ENCODE peak calls at places on chromosomes 7 and 10, in five cellular contexts. I, X, H, Y and F are unnamed samples.
A peak's percentile ranks its signal among the peaks of the same experiment; 100 is the strongest.

GRCh38 chr7:83559887-83560286 is 89.1 kb downstream of the SEMA3E start:
- DNase-seq in I (no peak), X (no peak), H (no peak), Y (no peak), F (no peak)

GRCh38 chr7:156896388-156897022 is 3.5 kb upstream of the LMBR1 start:
- DNase-seq in I (no peak), X (no peak), H (peak; percentile 52), Y (no peak), F (no peak)

GRCh38 chr10:77836299-77836820 is 90.2 kb downstream of the DLG5 start:
- DNase-seq in I (no peak), X (peak; percentile 31), H (peak; percentile 90), Y (peak; percentile 39), F (no peak)

GRCh38 chr7:194257-194995 is 2.1 kb downstream of the FAM20C start:
- DNase-seq in I (no peak), X (no peak), H (peak; percentile 23), Y (peak; percentile 26), F (peak; percentile 89)

GRCh38 chr10:67858971-67859370 is 21.0 kb upstream of the DNAJC12 start:
- DNase-seq in I (no peak), X (no peak), H (no peak), Y (no peak), F (no peak)

GRCh38 chr10:118792501-118792900 is 37.7 kb upstream of the CACUL1 start:
- DNase-seq in I (no peak), X (no peak), H (peak; percentile 69), Y (peak; percentile 9), F (peak; percentile 28)

GRCh38 chr7:151814400-151814914 is 62.5 kb downstream of the PRKAG2 start:
- DNase-seq in I (no peak), X (no peak), H (no peak), Y (no peak), F (no peak)

GRCh38 chr10:8065651-8066050 is 11.2 kb downstream of the GATA3 start:
- DNase-seq in I (peak; percentile 18), X (no peak), H (no peak), Y (no peak), F (peak; percentile 4)

GRCh38 chr10:55065185-55065584 is 264.2 kb upstream of the PCDH15 start:
- DNase-seq in I (no peak), X (no peak), H (no peak), Y (no peak), F (no peak)

GRCh38 chr7:158446706-158447105 is 140.9 kb downstream of the PTPRN2 start:
- DNase-seq in I (no peak), X (no peak), H (no peak), Y (no peak), F (no peak)

GRCh38 chr10:67808706-67809105 is 29.3 kb downstream of the DNAJC12 start:
- DNase-seq in I (no peak), X (no peak), H (no peak), Y (no peak), F (no peak)

GRCh38 chr10:103512166-103512565 is 18.7 kb downstream of the NEURL1 start:
- DNase-seq in I (no peak), X (no peak), H (no peak), Y (no peak), F (no peak)

GRCh38 chr7:94297397-94297838 is 97.3 kb upstream of the COL1A2 start:
- DNase-seq in I (no peak), X (no peak), H (no peak), Y (peak; percentile 95), F (peak; percentile 89)

GRCh38 chr7:43639858-43640491 is 57.1 kb downstream of the STK17A start:
- DNase-seq in I (peak; percentile 73), X (no peak), H (no peak), Y (peak; percentile 87), F (no peak)

GRCh38 chr10:91590904-91591791 is 41.7 kb downstream of the PPP1R3C start:
- DNase-seq in I (peak; percentile 52), X (no peak), H (no peak), Y (peak; percentile 72), F (peak; percentile 39)

GRCh38 chr7:70082026-70082655 is 483.9 kb downstream of the AUTS2 start:
- DNase-seq in I (no peak), X (no peak), H (no peak), Y (no peak), F (no peak)

GRCh38 chr7:44735403-44736165 is 13.1 kb upstream of the ZMIZ2 start:
- DNase-seq in I (peak; percentile 97), X (no peak), H (no peak), Y (peak; percentile 97), F (peak; percentile 100)

GRCh38 chr10:56095506-56096225 is 265.4 kb downstream of the ZWINT start:
- DNase-seq in I (no peak), X (no peak), H (no peak), Y (no peak), F (no peak)

GRCh38 chr10:117442944-117443676 is 67.9 kb upstream of the PDZD8 start:
- DNase-seq in I (peak; percentile 78), X (peak; percentile 51), H (peak; percentile 81), Y (peak; percentile 90), F (peak; percentile 93)

GRCh38 chr7:24199978-24200377 is 84.0 kb upstream of the NPY start:
- DNase-seq in I (no peak), X (no peak), H (no peak), Y (no peak), F (no peak)

GRCh38 chr7:3427957-3428356 is 126.9 kb downstream of the SDK1 start:
- DNase-seq in I (no peak), X (no peak), H (no peak), Y (no peak), F (no peak)

GRCh38 chr7:17095001-17095574 is 203.4 kb upstream of the AHR start:
- DNase-seq in I (no peak), X (no peak), H (no peak), Y (peak; percentile 11), F (peak; percentile 98)

GRCh38 chr7:107404740-107405537 is 64.9 kb upstream of the GPR22 start:
- DNase-seq in I (no peak), X (no peak), H (no peak), Y (no peak), F (no peak)

GRCh38 chr10:108250954-108251620 is 1086.6 kb upstream of the SORCS1 start:
- DNase-seq in I (no peak), X (no peak), H (no peak), Y (peak; percentile 4), F (no peak)

GRCh38 chr10:28810062-28810870 is 132.9 kb downstream of the BAMBI start:
- DNase-seq in I (no peak), X (no peak), H (peak; percentile 32), Y (peak; percentile 14), F (peak; percentile 42)

GRCh38 chr7:7921830-7922229 is 46.8 kb upstream of the GLCCI1 start:
- DNase-seq in I (no peak), X (no peak), H (no peak), Y (no peak), F (no peak)

GRCh38 chr7:131218727-131219128 is 108.9 kb upstream of the MKLN1 start:
- DNase-seq in I (no peak), X (no peak), H (peak; percentile 76), Y (no peak), F (no peak)

GRCh38 chr10:102267748-102268147 is 22.4 kb downstream of the GBF1 start:
- DNase-seq in I (peak; percentile 45), X (no peak), H (no peak), Y (peak; percentile 68), F (no peak)

GRCh38 chr10:113132651-113133088 is 182.6 kb downstream of the TCF7L2 start:
- DNase-seq in I (no peak), X (no peak), H (no peak), Y (peak; percentile 36), F (no peak)

GRCh38 chr7:154903083-154903731 is 99.7 kb downstream of the PAXIP1 start:
- DNase-seq in I (no peak), X (no peak), H (no peak), Y (no peak), F (no peak)

GRCh38 chr7:151249732-151250072 is 1.2 kb upstream of the SMARCD3 start:
- DNase-seq in I (peak; percentile 19), X (no peak), H (no peak), Y (peak; percentile 62), F (peak; percentile 51)

GRCh38 chr10:27240891-27241639 is 468 bp upstream of the ACBD5 start:
- DNase-seq in I (no peak), X (peak; percentile 24), H (peak; percentile 66), Y (peak; percentile 4), F (no peak)

GRCh38 chr7:45718464-45719330 is 144.5 kb downstream of the ADCY1 start:
- DNase-seq in I (no peak), X (no peak), H (peak; percentile 9), Y (no peak), F (peak; percentile 16)

GRCh38 chr7:74203956-74204615 is 5.7 kb upstream of the LAT2 start:
- DNase-seq in I (no peak), X (no peak), H (no peak), Y (no peak), F (no peak)